ENCODE peak calls at places on chromosomes 11 and 22, in four cellular contexts. C is A549, O is GM12878, V is HepG2. Z is an unnamed sample.

GRCh38 chr11:27489092-27489491 is 16.5 kb upstream of the LGR4 start:
- ATAC-seq in C (no peak), O (no peak), V (no peak), Z (no peak)

GRCh38 chr11:134224710-134225662 is 515 bp downstream of the VPS26B start:
- ATAC-seq in C (peak; percentile 54), O (peak; percentile 1), V (peak; percentile 72), Z (peak; percentile 58)

GRCh38 chr11:107957109-107957588 is 28.9 kb downstream of the RAB39A start:
- ATAC-seq in C (no peak), O (peak; percentile 72), V (no peak), Z (peak; percentile 84)

GRCh38 chr11:21909145-21909544 is 283.7 kb upstream of the ANO5 start:
- ATAC-seq in C (peak; percentile 74), O (no peak), V (no peak), Z (no peak)

GRCh38 chr11:47003180-47003877 is 66.8 kb downstream of the CSTPP1 start:
- ATAC-seq in C (no peak), O (peak; percentile 32), V (no peak), Z (no peak)

GRCh38 chr11:12125609-12126149 is 15.3 kb downstream of the MICAL2 start:
- ATAC-seq in C (no peak), O (no peak), V (no peak), Z (no peak)

GRCh38 chr11:16969010-16970004 is 44.9 kb downstream of the PLEKHA7 start:
- ATAC-seq in C (no peak), O (no peak), V (no peak), Z (no peak)

GRCh38 chr22:20951151-20951931 is 15.7 kb upstream of the AIFM3 start:
- ATAC-seq in C (no peak), O (no peak), V (peak; percentile 66), Z (no peak)

GRCh38 chr11:125155100-125155444 is 9.5 kb upstream of the PKNOX2 start:
- ATAC-seq in C (no peak), O (no peak), V (no peak), Z (no peak)

GRCh38 chr11:121535122-121535796 is 82.5 kb upstream of the SORL1-AS1 start:
- ATAC-seq in C (no peak), O (no peak), V (no peak), Z (no peak)

GRCh38 chr11:121538054-121538453 is 85.3 kb upstream of the SORL1-AS1 start:
- ATAC-seq in C (no peak), O (peak; percentile 87), V (no peak), Z (no peak)

GRCh38 chr11:121533556-121534050 is 80.8 kb upstream of the SORL1-AS1 start:
- ATAC-seq in C (no peak), O (no peak), V (no peak), Z (no peak)

GRCh38 chr11:121536116-121536515 is 83.3 kb upstream of the SORL1-AS1 start:
- ATAC-seq in C (no peak), O (no peak), V (no peak), Z (no peak)

GRCh38 chr11:121534131-121535093 is 81.6 kb upstream of the SORL1-AS1 start:
- ATAC-seq in C (no peak), O (no peak), V (no peak), Z (no peak)
- TF ChIP-seq CTCF in C (no peak), O (no peak), V (no peak), Z (peak; percentile 24)

GRCh38 chr11:65354265-65355012 is at the start of gene TIGD3:
- ATAC-seq in C (peak; percentile 90), O (peak; percentile 98), V (peak; percentile 79), Z (peak; percentile 98)

GRCh38 chr11:65355776-65356393 is 1.3 kb downstream of the TIGD3 start:
- ATAC-seq in C (no peak), O (no peak), V (no peak), Z (no peak)

GRCh38 chr11:65357856-65358356 is 3.4 kb downstream of the TIGD3 start:
- ATAC-seq in C (no peak), O (no peak), V (peak; percentile 80), Z (no peak)

GRCh38 chr11:65355013-65355775 is 643 bp downstream of the TIGD3 start:
- ATAC-seq in C (peak; percentile 47), O (peak; percentile 60), V (peak; percentile 22), Z (no peak)

DNA sequence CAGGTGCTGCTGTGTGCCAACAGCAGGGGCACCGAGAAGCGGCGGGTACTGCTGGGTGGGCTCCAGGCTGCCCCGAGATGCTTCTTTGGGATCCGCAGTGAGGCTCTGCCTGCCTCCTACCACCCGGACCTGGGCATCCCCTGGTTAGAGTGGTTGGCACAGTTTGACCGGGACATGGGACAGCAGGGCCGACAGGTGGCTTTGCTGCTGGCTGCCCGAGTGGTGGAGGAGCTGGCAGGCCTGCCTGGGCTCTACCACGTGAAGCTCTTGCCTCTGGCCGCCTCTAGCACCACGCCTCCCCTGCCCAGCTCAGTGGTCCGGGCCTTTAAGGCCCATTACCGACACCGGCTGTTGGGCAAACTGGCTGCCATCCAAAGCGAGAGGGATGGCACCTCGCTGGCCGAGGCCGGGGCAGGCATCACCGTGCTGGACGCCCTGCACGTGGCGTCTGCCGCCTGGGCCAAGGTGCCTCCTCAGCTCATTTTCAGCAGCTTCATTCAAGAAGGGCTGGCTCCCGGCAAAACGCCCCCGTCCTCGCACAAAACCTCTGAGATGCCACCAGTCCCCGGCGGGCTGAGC is 1.9 kb downstream of the TIGD3 start:
- ATAC-seq in C (no peak), O (no peak), V (no peak), Z (no peak)
- TF ChIP-seq EP300 in C (no peak), O (no peak), V (no peak), Z (no peak)

GRCh38 chr11:5600374-5600851 is 4.0 kb downstream of the TRIM6 start:
- ATAC-seq in C (peak; percentile 80), O (peak; percentile 98), V (peak; percentile 99), Z (peak; percentile 74)
- TF ChIP-seq CTCF in C (peak; percentile 90), O (peak; percentile 87), V (peak; percentile 77), Z (peak; percentile 31)

GRCh38 chr22:29883045-29883830 is at the start of gene MTMR3:
- ATAC-seq in C (peak; percentile 92), O (peak; percentile 92), V (peak; percentile 98), Z (peak; percentile 90)
- TF ChIP-seq EP300 in C (no peak), O (no peak), V (no peak), Z (no peak)

Z was measured in gastroesophageal sphincter.